ENCODE peak calls at places on chromosomes 4 and X, in four cellular contexts. O is trophoblast cell, S is NCI-H510A treated with DMSO at 0.1 percent for 48 hours, Z is colonic mucosa. P is an unnamed sample.

GRCh38 chr4:134201216-134202098 is at the start of gene PABPC4L:
- DNase-seq in O (no peak), S (peak), Z (peak), P (peak)

GRCh38 chrX:51487960-51488267 is 8.5 kb downstream of the NUDT11 start:
- DNase-seq in O (no peak), S (no peak), Z (no peak), P (no peak)

GRCh38 chrX:7372843-7373525 is 225.0 kb upstream of the PUDP start:
- DNase-seq in O (peak), S (no peak), Z (no peak), P (no peak)

GRCh38 chr4:120769227-120769626 is 153.3 kb downstream of the PRDM5 start:
- DNase-seq in O (no peak), S (no peak), Z (no peak), P (no peak)

GRCh38 chr4:535181-535923 is 36.3 kb downstream of the PIGG start:
- DNase-seq in O (no peak), S (no peak), Z (no peak), P (no peak)

GRCh38 chr4:28010543-28011235 is 1150.0 kb downstream of the STIM2 start:
- DNase-seq in O (peak), S (no peak), Z (no peak), P (no peak)

GRCh38 chrX:7996851-7997250 is 69.6 kb upstream of the PNPLA4 start:
- DNase-seq in O (no peak), S (no peak), Z (no peak), P (no peak)

GRCh38 chr4:119329837-119330620 is 8.1 kb upstream of the FABP2 start:
- DNase-seq in O (no peak), S (no peak), Z (no peak), P (no peak)

GRCh38 chr4:41257257-41257900 is 651 bp downstream of the UCHL1 start:
- DNase-seq in O (peak), S (peak), Z (peak), P (peak)

GRCh38 chr4:15144249-15144966 is 142.1 kb downstream of the CPEB2 start:
- DNase-seq in O (no peak), S (peak), Z (no peak), P (no peak)

GRCh38 chr4:61489927-61490326 is 289.8 kb downstream of the ADGRL3 start:
- DNase-seq in O (no peak), S (no peak), Z (no peak), P (no peak)

GRCh38 chr4:163048447-163048846 is 118.2 kb downstream of the NAF1 start:
- DNase-seq in O (peak), S (no peak), Z (no peak), P (peak)

GRCh38 chr4:112853662-112854256 is 195.7 kb upstream of the ANK2 start:
- DNase-seq in O (peak), S (no peak), Z (no peak), P (no peak)

GRCh38 chr4:110224812-110225211 is 26.4 kb upstream of the ELOVL6 start:
- DNase-seq in O (peak), S (no peak), Z (no peak), P (no peak)

GRCh38 chr4:152500798-152501434 is 35.0 kb downstream of the FBXW7 start:
- DNase-seq in O (peak), S (peak), Z (peak), P (no peak)

GRCh38 chr4:148056879-148057278 is 325.0 kb downstream of the ARHGAP10 start:
- DNase-seq in O (peak), S (no peak), Z (peak), P (peak)

GRCh38 chrX:79107891-79108718 is 36.4 kb upstream of the GPR174 start:
- DNase-seq in O (peak), S (no peak), Z (no peak), P (no peak)

GRCh38 chrX:68748030-68748429 is 80.8 kb upstream of the EFNB1 start:
- DNase-seq in O (no peak), S (no peak), Z (no peak), P (no peak)

GRCh38 chr4:73129319-73129718 is 59.8 kb upstream of the COX18 start:
- DNase-seq in O (no peak), S (no peak), Z (no peak), P (no peak)

GRCh38 chr4:107977482-107977881 is 12.2 kb upstream of the HADH start:
- DNase-seq in O (no peak), S (no peak), Z (no peak), P (no peak)

GRCh38 chr4:23814606-23815005 is 75.2 kb downstream of the PPARGC1A start:
- DNase-seq in O (no peak), S (no peak), Z (no peak), P (no peak)

GRCh38 chrX:110045988-110046387 is 43.1 kb downstream of the TMEM164 start:
- DNase-seq in O (no peak), S (peak), Z (no peak), P (no peak)

GRCh38 chrX:65601126-65601525 is 66.3 kb upstream of the MSN start:
- DNase-seq in O (no peak), S (no peak), Z (peak), P (no peak)

GRCh38 chr4:6115746-6116586 is 84.4 kb downstream of the JAKMIP1 start:
- DNase-seq in O (no peak), S (no peak), Z (no peak), P (no peak)

GRCh38 chr4:138095378-138095777 is 146.8 kb downstream of the SLC7A11 start:
- DNase-seq in O (no peak), S (no peak), Z (no peak), P (no peak)

GRCh38 chr4:23324291-23324690 is 565.6 kb downstream of the PPARGC1A start:
- DNase-seq in O (no peak), S (no peak), Z (no peak), P (no peak)

GRCh38 chr4:97593248-97593647 is 550.0 kb downstream of the STPG2 start:
- DNase-seq in O (no peak), S (no peak), Z (no peak), P (no peak)

GRCh38 chrX:27767387-27767786 is 40.4 kb upstream of the MAGEB10 start:
- DNase-seq in O (no peak), S (no peak), Z (no peak), P (no peak)

GRCh38 chrX:68994883-68995255 is 166.0 kb downstream of the EFNB1 start:
- DNase-seq in O (no peak), S (no peak), Z (no peak), P (no peak)

GRCh38 chr4:122874194-122874593 is 47.6 kb downstream of the FGF2 start:
- DNase-seq in O (peak), S (no peak), Z (no peak), P (no peak)